ENCODE peak calls at places on chromosomes 1 and 21, in six cellular contexts. H is right atrium auricular region, O is T-helper 1 cell, A is NCI-H226, U is tibial nerve, G is NCI-H2227 treated with DMSO at 0.1 percent for 48 hours. W is an unnamed sample.

GRCh38 chr1:202709276-202710041 is 795 bp downstream of the SYT2 start:
- DNase-seq in H (no peak), O (no peak), A (no peak), U (no peak), G (no peak), W (no peak)

GRCh38 chr1:77536813-77537212 is 145.6 kb downstream of the ZZZ3 start:
- DNase-seq in H (no peak), O (no peak), A (peak), U (no peak), G (no peak), W (peak)

GRCh38 chr1:21703318-21703963 is 34.3 kb upstream of the RAP1GAP start:
- DNase-seq in H (no peak), O (no peak), A (no peak), U (no peak), G (peak), W (no peak)

GRCh38 chr1:109197163-109198042 is 16.3 kb upstream of the SARS1 start:
- DNase-seq in H (peak), O (no peak), A (peak), U (no peak), G (no peak), W (peak)

GRCh38 chr1:150320667-150320978 is 710 bp upstream of the PRPF3 start:
- DNase-seq in H (no peak), O (no peak), A (no peak), U (no peak), G (no peak), W (no peak)

GRCh38 chr1:8889925-8890785 is 11.7 kb upstream of the ENO1 start:
- DNase-seq in H (peak), O (no peak), A (peak), U (peak), G (no peak), W (peak)

GRCh38 chr1:108896160-108897150 is 19.7 kb downstream of the GPSM2 start:
- DNase-seq in H (no peak), O (no peak), A (no peak), U (no peak), G (no peak), W (peak)

GRCh38 chr21:44996983-44997936 is 57.4 kb downstream of the SLX9 start:
- DNase-seq in H (no peak), O (no peak), A (no peak), U (no peak), G (no peak), W (no peak)

GRCh38 chr1:226092955-226093354 is 30.4 kb downstream of the H3-3A start:
- DNase-seq in H (no peak), O (no peak), A (no peak), U (no peak), G (no peak), W (no peak)

GRCh38 chr21:45228656-45229240 is 58.9 kb downstream of the POFUT2 start:
- DNase-seq in H (no peak), O (no peak), A (peak), U (no peak), G (no peak), W (no peak)

W was measured in foreskin keratinocyte.